ENCODE peak calls at places on chromosomes 6 and 20, in four cellular contexts. M is heart right ventricle; J is activated naive CD8-positive, alpha-beta T cell treated with anti-CD3 and anti-CD28 coated beads, Interleukin-2, amount 50 U/mL, for 24 hours; A is progenitor cell of endocrine pancreas. O is an unnamed sample.

GRCh38 chr6:98831057-98832031 is 3.0 kb upstream of the POU3F2 start:
- DNase-seq in J (no peak), A (no peak), M (no peak), O (no peak)

GRCh38 chr20:52230406-52230805 is 38.8 kb upstream of the ZFP64 start:
- DNase-seq in A (no peak), M (no peak), J (no peak), O (no peak)

GRCh38 chr6:79946242-79946641 is 1.1 kb downstream of the ELOVL4 start:
- DNase-seq in A (no peak), J (peak), M (no peak), O (peak)

GRCh38 chr20:1924910-1925861 is 30.0 kb downstream of the SIRPA start:
- DNase-seq in A (no peak), M (no peak), J (no peak), O (no peak)

GRCh38 chr6:139925894-139926641 is 551.6 kb upstream of the CITED2 start:
- DNase-seq in M (no peak), A (no peak), J (no peak), O (no peak)

GRCh38 chr20:36084897-36085617 is 69.5 kb upstream of the EPB41L1 start:
- DNase-seq in M (no peak), J (no peak), A (no peak), O (no peak)

GRCh38 chr6:7155871-7156579 is 48.3 kb downstream of the RREB1 start:
- DNase-seq in M (no peak), A (no peak), J (no peak), O (no peak)

GRCh38 chr20:56710577-56711465 is 81.7 kb downstream of the TFAP2C start:
- DNase-seq in J (no peak), M (no peak), A (no peak), O (no peak)

GRCh38 chr20:1802385-1803215 is 92.6 kb upstream of the SIRPA start:
- DNase-seq in A (peak), J (peak), M (peak), O (peak)

GRCh38 chr20:3857405-3857804 is 10.8 kb downstream of the MAVS start:
- DNase-seq in J (no peak), A (no peak), M (no peak), O (no peak)

GRCh38 chr6:166778776-166779175 is 151.7 kb upstream of the RPS6KA2 start:
- DNase-seq in J (no peak), A (no peak), M (no peak), O (no peak)